ENCODE peak calls at places on chromosomes 4 and X, in five cellular contexts. One of them, this sample, is unnamed.
A peak's percentile ranks its signal among the peaks of the same experiment; 100 is the strongest.

GRCh38 chr4:184803884-184804283 is 21.9 kb downstream of the ACSL1 start:
- DNase-seq in stimulated activated CD8-positive, alpha-beta memory T cell treated with anti-CD3 and anti-CD28 coated beads, Interleukin-7, amount 100 ng/mL, for 1 hour: no peak
- DNase-seq in HT1080: no peak
- DNase-seq in GM03348: no peak
- DNase-seq in OCI-LY7: no peak
- DNase-seq in this sample: no peak

GRCh38 chr4:37988670-37989069 is 28.5 kb downstream of the PTTG2 start:
- DNase-seq in stimulated activated CD8-positive, alpha-beta memory T cell treated with anti-CD3 and anti-CD28 coated beads, Interleukin-7, amount 100 ng/mL, for 1 hour: no peak
- DNase-seq in OCI-LY7: no peak
- DNase-seq in HT1080: no peak
- DNase-seq in GM03348: no peak
- DNase-seq in this sample: no peak

GRCh38 chr4:174252412-174252811 is 31.1 kb downstream of the FBXO8 start:
- DNase-seq in GM03348: no peak
- DNase-seq in stimulated activated CD8-positive, alpha-beta memory T cell treated with anti-CD3 and anti-CD28 coated beads, Interleukin-7, amount 100 ng/mL, for 1 hour: no peak
- DNase-seq in HT1080: no peak
- DNase-seq in OCI-LY7: no peak
- DNase-seq in this sample: no peak

GRCh38 chr4:153676984-153677383 is 7.1 kb upstream of the TLR2 start:
- DNase-seq in GM03348: peak; percentile 39
- DNase-seq in HT1080: peak; percentile 87
- DNase-seq in stimulated activated CD8-positive, alpha-beta memory T cell treated with anti-CD3 and anti-CD28 coated beads, Interleukin-7, amount 100 ng/mL, for 1 hour: no peak
- DNase-seq in OCI-LY7: no peak
- DNase-seq in this sample: peak; percentile 43

GRCh38 chr4:101040776-101041175 is 306.6 kb downstream of the PPP3CA start:
- DNase-seq in GM03348: no peak
- DNase-seq in OCI-LY7: no peak
- DNase-seq in HT1080: no peak
- DNase-seq in stimulated activated CD8-positive, alpha-beta memory T cell treated with anti-CD3 and anti-CD28 coated beads, Interleukin-7, amount 100 ng/mL, for 1 hour: no peak
- DNase-seq in this sample: no peak

GRCh38 chr4:104420766-104421165 is 73.9 kb downstream of the CXXC4 start:
- DNase-seq in OCI-LY7: no peak
- DNase-seq in GM03348: no peak
- DNase-seq in stimulated activated CD8-positive, alpha-beta memory T cell treated with anti-CD3 and anti-CD28 coated beads, Interleukin-7, amount 100 ng/mL, for 1 hour: no peak
- DNase-seq in HT1080: no peak
- DNase-seq in this sample: no peak

GRCh38 chr4:73447701-73448100 is 11.7 kb downstream of the AFP start:
- DNase-seq in GM03348: peak; percentile 11
- DNase-seq in OCI-LY7: no peak
- DNase-seq in stimulated activated CD8-positive, alpha-beta memory T cell treated with anti-CD3 and anti-CD28 coated beads, Interleukin-7, amount 100 ng/mL, for 1 hour: no peak
- DNase-seq in HT1080: no peak
- DNase-seq in this sample: no peak

GRCh38 chr4:25144870-25145481 is 15.3 kb downstream of the SEPSECS start:
- DNase-seq in stimulated activated CD8-positive, alpha-beta memory T cell treated with anti-CD3 and anti-CD28 coated beads, Interleukin-7, amount 100 ng/mL, for 1 hour: no peak
- DNase-seq in HT1080: peak; percentile 45
- DNase-seq in GM03348: peak; percentile 52
- DNase-seq in OCI-LY7: peak; percentile 36
- DNase-seq in this sample: peak; percentile 56

GRCh38 chr4:4734425-4734824 is 125.0 kb upstream of the MSX1 start:
- DNase-seq in HT1080: no peak
- DNase-seq in stimulated activated CD8-positive, alpha-beta memory T cell treated with anti-CD3 and anti-CD28 coated beads, Interleukin-7, amount 100 ng/mL, for 1 hour: no peak
- DNase-seq in GM03348: no peak
- DNase-seq in OCI-LY7: no peak
- DNase-seq in this sample: no peak

GRCh38 chr4:56307423-56307822 is 79.9 kb downstream of the AASDH start:
- DNase-seq in stimulated activated CD8-positive, alpha-beta memory T cell treated with anti-CD3 and anti-CD28 coated beads, Interleukin-7, amount 100 ng/mL, for 1 hour: no peak
- DNase-seq in OCI-LY7: no peak
- DNase-seq in GM03348: no peak
- DNase-seq in HT1080: peak; percentile 46
- DNase-seq in this sample: peak; percentile 7

GRCh38 chr4:25943312-25943711 is 29.3 kb downstream of the SMIM20 start:
- DNase-seq in GM03348: peak; percentile 17
- DNase-seq in HT1080: no peak
- DNase-seq in OCI-LY7: no peak
- DNase-seq in stimulated activated CD8-positive, alpha-beta memory T cell treated with anti-CD3 and anti-CD28 coated beads, Interleukin-7, amount 100 ng/mL, for 1 hour: no peak
- DNase-seq in this sample: peak; percentile 23

GRCh38 chr4:80956421-80956820 is 74.1 kb upstream of the BMP3 start:
- DNase-seq in OCI-LY7: no peak
- DNase-seq in GM03348: no peak
- DNase-seq in HT1080: no peak
- DNase-seq in stimulated activated CD8-positive, alpha-beta memory T cell treated with anti-CD3 and anti-CD28 coated beads, Interleukin-7, amount 100 ng/mL, for 1 hour: no peak
- DNase-seq in this sample: no peak

GRCh38 chr4:7031526-7032449 is 11.4 kb upstream of the TADA2B start:
- DNase-seq in OCI-LY7: no peak
- DNase-seq in stimulated activated CD8-positive, alpha-beta memory T cell treated with anti-CD3 and anti-CD28 coated beads, Interleukin-7, amount 100 ng/mL, for 1 hour: no peak
- DNase-seq in HT1080: no peak
- DNase-seq in GM03348: no peak
- DNase-seq in this sample: no peak

GRCh38 chrX:130857207-130857606 is 45.8 kb downstream of the ENOX2 start:
- DNase-seq in OCI-LY7: no peak
- DNase-seq in HT1080: no peak
- DNase-seq in stimulated activated CD8-positive, alpha-beta memory T cell treated with anti-CD3 and anti-CD28 coated beads, Interleukin-7, amount 100 ng/mL, for 1 hour: no peak
- DNase-seq in GM03348: no peak
- DNase-seq in this sample: no peak

GRCh38 chr4:79682161-79682560 is 274.1 kb upstream of the GK2 start:
- DNase-seq in stimulated activated CD8-positive, alpha-beta memory T cell treated with anti-CD3 and anti-CD28 coated beads, Interleukin-7, amount 100 ng/mL, for 1 hour: no peak
- DNase-seq in HT1080: peak; percentile 31
- DNase-seq in GM03348: no peak
- DNase-seq in OCI-LY7: no peak
- DNase-seq in this sample: no peak

GRCh38 chr4:87060957-87061356 is 126.1 kb downstream of the AFF1 start:
- DNase-seq in stimulated activated CD8-positive, alpha-beta memory T cell treated with anti-CD3 and anti-CD28 coated beads, Interleukin-7, amount 100 ng/mL, for 1 hour: no peak
- DNase-seq in OCI-LY7: no peak
- DNase-seq in HT1080: peak; percentile 96
- DNase-seq in GM03348: no peak
- DNase-seq in this sample: peak; percentile 81

GRCh38 chrX:115058276-115058675 is 40.9 kb upstream of the IL13RA2 start:
- DNase-seq in stimulated activated CD8-positive, alpha-beta memory T cell treated with anti-CD3 and anti-CD28 coated beads, Interleukin-7, amount 100 ng/mL, for 1 hour: no peak
- DNase-seq in HT1080: peak; percentile 58
- DNase-seq in OCI-LY7: no peak
- DNase-seq in GM03348: peak; percentile 44
- DNase-seq in this sample: no peak

GRCh38 chrX:15947648-15948317 is 93.2 kb upstream of the AP1S2 start:
- DNase-seq in stimulated activated CD8-positive, alpha-beta memory T cell treated with anti-CD3 and anti-CD28 coated beads, Interleukin-7, amount 100 ng/mL, for 1 hour: no peak
- DNase-seq in HT1080: peak; percentile 78
- DNase-seq in GM03348: peak; percentile 71
- DNase-seq in OCI-LY7: no peak
- DNase-seq in this sample: peak; percentile 30

GRCh38 chr4:52606766-52607165 is 52.3 kb downstream of the USP46 start:
- DNase-seq in GM03348: peak; percentile 69
- DNase-seq in HT1080: no peak
- DNase-seq in OCI-LY7: no peak
- DNase-seq in stimulated activated CD8-positive, alpha-beta memory T cell treated with anti-CD3 and anti-CD28 coated beads, Interleukin-7, amount 100 ng/mL, for 1 hour: no peak
- DNase-seq in this sample: no peak

GRCh38 chr4:95255396-95256107 is 293.2 kb downstream of the UNC5C start:
- DNase-seq in HT1080: peak; percentile 74
- DNase-seq in stimulated activated CD8-positive, alpha-beta memory T cell treated with anti-CD3 and anti-CD28 coated beads, Interleukin-7, amount 100 ng/mL, for 1 hour: no peak
- DNase-seq in OCI-LY7: no peak
- DNase-seq in GM03348: peak; percentile 79
- DNase-seq in this sample: peak; percentile 54

GRCh38 chrX:9781941-9782340 is 4.3 kb upstream of the SHROOM2 start:
- DNase-seq in OCI-LY7: no peak
- DNase-seq in GM03348: no peak
- DNase-seq in HT1080: peak; percentile 12
- DNase-seq in stimulated activated CD8-positive, alpha-beta memory T cell treated with anti-CD3 and anti-CD28 coated beads, Interleukin-7, amount 100 ng/mL, for 1 hour: no peak
- DNase-seq in this sample: no peak

GRCh38 chr4:164212134-164212533 is 541.8 kb upstream of the SMIM31 start:
- DNase-seq in stimulated activated CD8-positive, alpha-beta memory T cell treated with anti-CD3 and anti-CD28 coated beads, Interleukin-7, amount 100 ng/mL, for 1 hour: no peak
- DNase-seq in OCI-LY7: no peak
- DNase-seq in HT1080: no peak
- DNase-seq in GM03348: no peak
- DNase-seq in this sample: no peak

GRCh38 chr4:173520921-173521473 is 9.0 kb downstream of the HAND2 start:
- DNase-seq in stimulated activated CD8-positive, alpha-beta memory T cell treated with anti-CD3 and anti-CD28 coated beads, Interleukin-7, amount 100 ng/mL, for 1 hour: no peak
- DNase-seq in GM03348: no peak
- DNase-seq in HT1080: no peak
- DNase-seq in OCI-LY7: no peak
- DNase-seq in this sample: no peak

GRCh38 chr4:87007345-87008181 is 72.8 kb downstream of the AFF1 start:
- DNase-seq in stimulated activated CD8-positive, alpha-beta memory T cell treated with anti-CD3 and anti-CD28 coated beads, Interleukin-7, amount 100 ng/mL, for 1 hour: no peak
- DNase-seq in GM03348: peak; percentile 40
- DNase-seq in HT1080: peak; percentile 23
- DNase-seq in OCI-LY7: peak; percentile 41
- DNase-seq in this sample: peak; percentile 62

GRCh38 chr4:43411226-43411625 is 518.7 kb downstream of the GRXCR1 start:
- DNase-seq in GM03348: no peak
- DNase-seq in HT1080: no peak
- DNase-seq in OCI-LY7: no peak
- DNase-seq in stimulated activated CD8-positive, alpha-beta memory T cell treated with anti-CD3 and anti-CD28 coated beads, Interleukin-7, amount 100 ng/mL, for 1 hour: no peak
- DNase-seq in this sample: no peak

GRCh38 chr4:121711263-121712000 is 14.7 kb upstream of the ANXA5 start:
- DNase-seq in stimulated activated CD8-positive, alpha-beta memory T cell treated with anti-CD3 and anti-CD28 coated beads, Interleukin-7, amount 100 ng/mL, for 1 hour: no peak
- DNase-seq in OCI-LY7: no peak
- DNase-seq in HT1080: peak; percentile 98
- DNase-seq in GM03348: peak; percentile 92
- DNase-seq in this sample: peak; percentile 99

GRCh38 chrX:136488706-136489105 is 959 bp downstream of the BRS3 start:
- DNase-seq in OCI-LY7: no peak
- DNase-seq in GM03348: no peak
- DNase-seq in stimulated activated CD8-positive, alpha-beta memory T cell treated with anti-CD3 and anti-CD28 coated beads, Interleukin-7, amount 100 ng/mL, for 1 hour: no peak
- DNase-seq in HT1080: no peak
- DNase-seq in this sample: no peak

GRCh38 chrX:21930986-21931385 is 9.5 kb upstream of the SMS start:
- DNase-seq in GM03348: no peak
- DNase-seq in stimulated activated CD8-positive, alpha-beta memory T cell treated with anti-CD3 and anti-CD28 coated beads, Interleukin-7, amount 100 ng/mL, for 1 hour: no peak
- DNase-seq in HT1080: no peak
- DNase-seq in OCI-LY7: no peak
- DNase-seq in this sample: no peak

GRCh38 chr4:78809928-78810835 is 34.0 kb downstream of the BMP2K start:
- DNase-seq in GM03348: no peak
- DNase-seq in OCI-LY7: no peak
- DNase-seq in HT1080: no peak
- DNase-seq in stimulated activated CD8-positive, alpha-beta memory T cell treated with anti-CD3 and anti-CD28 coated beads, Interleukin-7, amount 100 ng/mL, for 1 hour: no peak
- DNase-seq in this sample: no peak

GRCh38 chrX:120769576-120770341 is 105.9 kb downstream of the CT47B1 start:
- DNase-seq in stimulated activated CD8-positive, alpha-beta memory T cell treated with anti-CD3 and anti-CD28 coated beads, Interleukin-7, amount 100 ng/mL, for 1 hour: no peak
- DNase-seq in GM03348: peak; percentile 34
- DNase-seq in OCI-LY7: peak; percentile 68
- DNase-seq in HT1080: peak; percentile 67
- DNase-seq in this sample: peak; percentile 64

GRCh38 chrX:108946531-108946930 is 210.2 kb upstream of the IRS4 start:
- DNase-seq in OCI-LY7: no peak
- DNase-seq in HT1080: no peak
- DNase-seq in GM03348: no peak
- DNase-seq in stimulated activated CD8-positive, alpha-beta memory T cell treated with anti-CD3 and anti-CD28 coated beads, Interleukin-7, amount 100 ng/mL, for 1 hour: no peak
- DNase-seq in this sample: no peak

GRCh38 chrX:47129157-47129878 is 15.2 kb downstream of the NDUFB11 start:
- DNase-seq in stimulated activated CD8-positive, alpha-beta memory T cell treated with anti-CD3 and anti-CD28 coated beads, Interleukin-7, amount 100 ng/mL, for 1 hour: peak; percentile 67
- DNase-seq in GM03348: peak; percentile 93
- DNase-seq in OCI-LY7: peak; percentile 91
- DNase-seq in HT1080: peak; percentile 96
- DNase-seq in this sample: peak; percentile 96

GRCh38 chrX:134377537-134377936 is 82.4 kb upstream of the HPRT1 start:
- DNase-seq in HT1080: peak; percentile 11
- DNase-seq in GM03348: peak; percentile 14
- DNase-seq in stimulated activated CD8-positive, alpha-beta memory T cell treated with anti-CD3 and anti-CD28 coated beads, Interleukin-7, amount 100 ng/mL, for 1 hour: no peak
- DNase-seq in OCI-LY7: peak; percentile 68
- DNase-seq in this sample: peak; percentile 20

GRCh38 chr4:157043131-157043530 is 32.8 kb upstream of the GLRB start:
- DNase-seq in HT1080: peak; percentile 37
- DNase-seq in OCI-LY7: no peak
- DNase-seq in stimulated activated CD8-positive, alpha-beta memory T cell treated with anti-CD3 and anti-CD28 coated beads, Interleukin-7, amount 100 ng/mL, for 1 hour: no peak
- DNase-seq in GM03348: peak; percentile 12
- DNase-seq in this sample: peak; percentile 60

GRCh38 chrX:85992811-85993229 is 54.5 kb downstream of the CHM start:
- DNase-seq in GM03348: peak; percentile 15
- DNase-seq in HT1080: peak; percentile 44
- DNase-seq in stimulated activated CD8-positive, alpha-beta memory T cell treated with anti-CD3 and anti-CD28 coated beads, Interleukin-7, amount 100 ng/mL, for 1 hour: no peak
- DNase-seq in OCI-LY7: no peak
- DNase-seq in this sample: no peak